ENCODE peak calls at places on chromosome X, in nine cellular contexts. E is AG10803, K is ovary, F is lower leg skin, Z is RWPE1, R is fibroblast of pulmonary artery, G is fibroblast of lung, Y is glutamatergic neuron, M is cardiac fibroblast. P is an unnamed sample.

GRCh38 chrX:109384569-109385174 is 97.2 kb downstream of the GUCY2F start:
- DNase-seq in E (peak), K (peak), F (no peak), Z (no peak), R (peak), G (peak), Y (no peak), M (peak), P (no peak)

GRCh38 chrX:77446029-77446585 is 1.1 kb upstream of the FGF16 start:
- DNase-seq in E (no peak), K (no peak), F (peak), Z (no peak), R (no peak), G (no peak), Y (peak), M (no peak), P (peak)

GRCh38 chrX:136476501-136476900 is 11.2 kb upstream of the BRS3 start:
- DNase-seq in E (no peak), K (no peak), F (no peak), Z (no peak), R (no peak), G (no peak), Y (no peak), M (no peak), P (no peak)

GRCh38 chrX:39974228-39974627 is 123.5 kb downstream of the BCOR start:
- DNase-seq in E (no peak), K (no peak), F (no peak), Z (no peak), R (no peak), G (no peak), Y (peak), M (no peak), P (no peak)

GRCh38 chrX:78652971-78653822 is 5.9 kb downstream of the RTL3 start:
- DNase-seq in E (peak), K (no peak), F (no peak), Z (no peak), R (peak), G (peak), Y (no peak), M (peak), P (peak)

GRCh38 chrX:17595456-17596035 is 141.7 kb upstream of the SCML1 start:
- DNase-seq in E (peak), K (no peak), F (no peak), Z (peak), R (peak), G (peak), Y (no peak), M (no peak), P (no peak)

GRCh38 chrX:52983526-52983925 is 25.2 kb upstream of the FAM156A start:
- DNase-seq in E (peak), K (no peak), F (peak), Z (no peak), R (peak), G (peak), Y (no peak), M (peak), P (no peak)

GRCh38 chrX:110175146-110175545 is 142.7 kb downstream of the AMMECR1 start:
- DNase-seq in E (no peak), K (no peak), F (no peak), Z (no peak), R (no peak), G (no peak), Y (no peak), M (no peak), P (no peak)

GRCh38 chrX:49838374-49838773 is 9.3 kb downstream of the PAGE4 start:
- DNase-seq in E (peak), K (no peak), F (no peak), Z (peak), R (peak), G (peak), Y (peak), M (peak), P (peak)

GRCh38 chrX:53716328-53717088 is 30.0 kb upstream of the HUWE1 start:
- DNase-seq in E (peak), K (no peak), F (no peak), Z (no peak), R (peak), G (peak), Y (no peak), M (no peak), P (peak)

GRCh38 chrX:38634665-38635064 is 73.3 kb downstream of the TSPAN7 start:
- DNase-seq in E (no peak), K (no peak), F (no peak), Z (no peak), R (no peak), G (no peak), Y (no peak), M (no peak), P (no peak)

GRCh38 chrX:7191681-7192110 is 43.7 kb upstream of the PUDP start:
- DNase-seq in E (no peak), K (no peak), F (no peak), Z (no peak), R (no peak), G (no peak), Y (no peak), M (no peak), P (no peak)

GRCh38 chrX:20596856-20597255 is 330.1 kb upstream of the RPS6KA3 start:
- DNase-seq in E (no peak), K (no peak), F (no peak), Z (no peak), R (no peak), G (no peak), Y (no peak), M (no peak), P (no peak)

GRCh38 chrX:10477525-10477924 is 142.9 kb downstream of the MID1 start:
- DNase-seq in E (no peak), K (no peak), F (no peak), Z (no peak), R (no peak), G (no peak), Y (no peak), M (peak), P (no peak)

GRCh38 chrX:130654409-130654970 is 248.5 kb downstream of the ENOX2 start:
- DNase-seq in E (peak), K (no peak), F (no peak), Z (no peak), R (peak), G (peak), Y (no peak), M (peak), P (no peak)

GRCh38 chrX:8868070-8868795 is 67.0 kb upstream of the FAM9A start:
- DNase-seq in E (peak), K (no peak), F (no peak), Z (peak), R (peak), G (peak), Y (no peak), M (peak), P (no peak)

GRCh38 chrX:79330022-79330421 is 37.1 kb downstream of the ITM2A start:
- DNase-seq in E (no peak), K (no peak), F (no peak), Z (no peak), R (no peak), G (no peak), Y (no peak), M (no peak), P (no peak)

GRCh38 chrX:74382613-74383012 is 38.7 kb upstream of the SLC16A2 start:
- DNase-seq in E (peak), K (peak), F (peak), Z (peak), R (peak), G (peak), Y (peak), M (peak), P (peak)

GRCh38 chrX:65933085-65933589 is 106.7 kb downstream of the VSIG4 start:
- DNase-seq in E (no peak), K (no peak), F (no peak), Z (no peak), R (no peak), G (no peak), Y (no peak), M (no peak), P (no peak)

GRCh38 chrX:96919672-96920071 is 36.0 kb downstream of the RPA4 start:
- DNase-seq in E (no peak), K (no peak), F (no peak), Z (no peak), R (no peak), G (no peak), Y (no peak), M (no peak), P (no peak)

GRCh38 chrX:66110112-66110511 is 53.9 kb upstream of the HEPH start:
- DNase-seq in E (peak), K (no peak), F (no peak), Z (peak), R (peak), G (no peak), Y (no peak), M (peak), P (peak)

GRCh38 chrX:148316446-148316845 is 184.0 kb upstream of the AFF2 start:
- DNase-seq in E (no peak), K (no peak), F (no peak), Z (no peak), R (no peak), G (no peak), Y (no peak), M (no peak), P (no peak)

GRCh38 chrX:17818729-17819128 is 42.4 kb downstream of the RAI2 start:
- DNase-seq in E (no peak), K (no peak), F (no peak), Z (no peak), R (no peak), G (no peak), Y (no peak), M (no peak), P (no peak)

GRCh38 chrX:134396174-134396573 is 63.8 kb upstream of the HPRT1 start:
- DNase-seq in E (peak), K (no peak), F (no peak), Z (peak), R (peak), G (no peak), Y (no peak), M (peak), P (no peak)

GRCh38 chrX:151488677-151489076 is 74.8 kb upstream of the PASD1 start:
- DNase-seq in E (no peak), K (no peak), F (no peak), Z (peak), R (no peak), G (no peak), Y (no peak), M (no peak), P (peak)

GRCh38 chrX:10952619-10953018 is 158.5 kb upstream of the HCCS start:
- DNase-seq in E (peak), K (no peak), F (no peak), Z (no peak), R (peak), G (no peak), Y (no peak), M (no peak), P (no peak)

GRCh38 chrX:20066968-20067708 is 49.6 kb downstream of the MAP7D2 start:
- DNase-seq in E (peak), K (no peak), F (no peak), Z (peak), R (peak), G (peak), Y (no peak), M (peak), P (peak)

DNA sequence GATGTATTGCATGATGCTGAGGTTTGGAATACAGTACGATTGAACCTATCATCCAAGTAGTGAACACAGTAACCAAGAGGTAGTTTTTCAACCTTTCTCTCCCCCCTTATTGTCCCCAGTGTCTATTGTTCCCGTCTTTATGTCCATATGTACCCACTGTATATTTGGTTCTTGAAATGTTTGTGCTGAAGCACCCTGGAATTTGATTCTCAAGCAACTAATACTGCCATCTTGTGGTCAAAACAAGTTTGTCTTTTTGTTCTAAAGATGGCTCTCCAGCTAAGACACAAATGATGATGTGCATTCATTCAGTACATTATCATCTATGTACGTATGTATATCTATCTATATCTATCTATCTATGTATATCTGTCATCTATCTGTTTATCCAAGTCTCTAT is 33.5 kb upstream of the DCX start:
- DNase-seq in E (peak), K (no peak), F (no peak), Z (peak), R (peak), G (peak), Y (no peak), M (peak), P (no peak)
- TF ChIP-seq CTCF in E (peak), K (no peak), F (no peak), Z (peak), R (peak), G (peak), Y (peak), M (peak), P (peak)

GRCh38 chrX:153854702-153855101 is 24.4 kb upstream of the PDZD4 start:
- DNase-seq in E (no peak), K (no peak), F (no peak), Z (no peak), R (no peak), G (no peak), Y (no peak), M (no peak), P (no peak)
- TF ChIP-seq CTCF in E (no peak), K (no peak), F (no peak), Z (no peak), R (no peak), G (no peak), Y (no peak), M (no peak), P (no peak)

GRCh38 chrX:83759872-83760271 is 101.1 kb upstream of the CYLC1 start:
- DNase-seq in E (peak), K (no peak), F (no peak), Z (no peak), R (no peak), G (peak), Y (no peak), M (no peak), P (no peak)
- TF ChIP-seq CTCF in E (no peak), K (no peak), F (no peak), Z (peak), R (no peak), G (no peak), Y (peak), M (peak), P (peak)

GRCh38 chrX:69618803-69619202 is 2.9 kb downstream of the EDA start:
- DNase-seq in E (peak), K (peak), F (no peak), Z (no peak), R (peak), G (no peak), Y (no peak), M (peak), P (peak)
- TF ChIP-seq CTCF in E (peak), K (peak), F (no peak), Z (peak), R (peak), G (peak), Y (peak), M (no peak), P (no peak)

GRCh38 chrX:45849261-45849660 is 648.6 kb upstream of the DIPK2B start:
- DNase-seq in E (peak), K (no peak), F (no peak), Z (peak), R (peak), G (peak), Y (no peak), M (peak), P (peak)
- TF ChIP-seq CTCF in E (peak), K (no peak), F (no peak), Z (peak), R (peak), G (peak), Y (no peak), M (peak), P (peak)